ENCODE peak calls at places on chromosomes 5 and 9, in ten cellular contexts. O is A549, L is IMR-90, F is transverse colon, Y is prostate gland, R is GM12878, E is tibial nerve, X is K562, B is adrenal gland, C is ovary. H is an unnamed sample. For H3K4me1, the result is how much of the 10 kb centered on the place peaks cover.

GRCh38 chr5:50623666-50624065 is 42.8 kb upstream of the PARP8 start:
- DNase-seq in Y (no peak), F (no peak), C (no peak), O (no peak), X (no peak), E (no peak), R (no peak), B (no peak), L (no peak), H (peak)

GRCh38 chr9:108768739-108769138 is 87.0 kb downstream of the ACTL7B start:
- DNase-seq in O (no peak), Y (no peak), C (no peak), E (no peak), B (no peak), L (no peak), X (no peak), R (no peak), F (no peak), H (no peak)

GRCh38 chr5:109619024-109619460 is 70.7 kb upstream of the MAN2A1 start:
- DNase-seq in O (no peak), Y (no peak), X (no peak), R (no peak), E (no peak), F (no peak), B (no peak), L (no peak), C (no peak), H (no peak)

GRCh38 chr9:125603478-125604021 is 103.5 kb downstream of the MAPKAP1 start:
- DNase-seq in R (no peak), E (no peak), F (no peak), L (no peak), X (no peak), B (no peak), O (no peak), Y (no peak), C (no peak), H (no peak)

GRCh38 chr5:138985683-138986082 is 110.5 kb upstream of the LRRTM2 start:
- DNase-seq in L (no peak), C (no peak), B (no peak), O (no peak), E (no peak), Y (no peak), F (no peak), X (no peak), R (no peak), H (no peak)

GRCh38 chr5:66168226-66168625 is 24.1 kb downstream of the SREK1 start:
- DNase-seq in Y (no peak), O (no peak), L (no peak), X (no peak), C (no peak), F (no peak), B (no peak), E (no peak), R (no peak), H (no peak)

GRCh38 chr9:123928471-123929176 is 1.3 kb downstream of the DENND1A start:
- DNase-seq in C (no peak), O (no peak), X (peak), Y (no peak), R (no peak), B (no peak), E (no peak), F (no peak), L (peak), H (no peak)

GRCh38 chr9:70639853-70640814 is 225.7 kb upstream of the KLF9 start:
- DNase-seq in O (peak), C (no peak), Y (peak), E (no peak), R (no peak), F (no peak), L (peak), B (peak), X (peak), H (no peak)

GRCh38 chr9:70574222-70574837 is 159.9 kb upstream of the KLF9 start:
- DNase-seq in B (no peak), E (no peak), F (no peak), R (no peak), O (no peak), X (no peak), C (no peak), Y (no peak), L (peak), H (no peak)

GRCh38 chr5:110442856-110443255 is 283.6 kb downstream of the TMEM232 start:
- DNase-seq in X (no peak), B (no peak), F (no peak), L (no peak), E (no peak), O (no peak), R (no peak), C (no peak), Y (no peak), H (no peak)

GRCh38 chr5:139745800-139746690 is 49.6 kb upstream of the PSD2 start:
- DNase-seq in O (peak), F (peak), X (peak), B (peak), E (peak), L (peak), R (no peak), C (peak), Y (peak), H (peak)

GRCh38 chr9:21684831-21685362 is 117.5 kb upstream of the MTAP start:
- DNase-seq in B (no peak), Y (peak), C (no peak), F (no peak), L (peak), O (peak), X (no peak), R (no peak), E (no peak), H (peak)

GRCh38 chr5:109550077-109550476 is 139.7 kb upstream of the MAN2A1 start:
- DNase-seq in X (no peak), O (no peak), E (no peak), B (no peak), R (no peak), L (no peak), F (no peak), Y (no peak), C (no peak), H (no peak)

DNA sequence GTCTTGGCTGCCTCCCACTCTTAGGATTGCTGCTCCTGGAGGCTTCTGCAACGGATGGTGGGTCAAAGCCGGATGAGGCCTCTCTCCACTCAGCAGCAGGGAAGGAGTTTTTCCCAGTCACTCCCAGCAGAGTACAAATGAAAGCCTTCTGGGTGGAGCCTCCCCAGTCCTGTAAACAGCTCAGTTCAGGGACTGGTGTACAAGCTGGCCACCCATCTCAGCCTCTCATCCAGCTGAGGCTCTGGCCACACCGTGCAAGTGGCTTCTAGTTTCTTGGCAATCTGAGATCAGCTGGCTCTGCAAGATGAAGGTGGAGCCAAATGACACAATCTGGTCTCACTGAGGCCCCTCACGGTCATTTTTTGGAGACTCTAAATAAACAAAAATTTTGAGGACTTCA is 10.0 kb downstream of the GPX3 start:
- DNase-seq in O (no peak), E (peak), X (no peak), F (peak), Y (peak), C (no peak), R (no peak), L (no peak), B (peak), H (no peak)
- TF ChIP-seq POLR2A in O (no peak), E (no peak), X (no peak), F (no peak), Y (no peak), C (no peak), R (no peak), L (no peak), B (no peak), H (no peak)

GRCh38 chr5:72392326-72392733 is 72.2 kb downstream of the PTCD2 start:
- DNase-seq in L (peak), O (no peak), B (no peak), Y (peak), R (no peak), F (no peak), C (no peak), E (no peak), X (no peak), H (no peak)

GRCh38 chr5:72387985-72388384 is 67.8 kb downstream of the PTCD2 start:
- DNase-seq in L (peak), Y (no peak), E (no peak), B (no peak), F (no peak), R (no peak), X (no peak), C (no peak), O (peak), H (no peak)

GRCh38 chr5:72386639-72387038 is 66.5 kb downstream of the PTCD2 start:
- DNase-seq in O (no peak), E (no peak), F (no peak), X (no peak), C (no peak), Y (no peak), L (no peak), B (no peak), R (no peak), H (no peak)

GRCh38 chr5:72390836-72391235 is 70.7 kb downstream of the PTCD2 start:
- DNase-seq in E (no peak), O (no peak), F (no peak), Y (no peak), B (no peak), L (no peak), C (no peak), R (no peak), X (no peak), H (no peak)

GRCh38 chr5:72388652-72389051 is 68.5 kb downstream of the PTCD2 start:
- DNase-seq in O (no peak), L (no peak), C (no peak), B (no peak), E (no peak), F (no peak), X (no peak), Y (no peak), R (no peak), H (no peak)
- H3K4me1 ChIP-seq in O (under half), L (under half), C (under half), B (under half), E (under half), F (under half), X (under half), Y (under half), R (under half), H (under half)

GRCh38 chr9:17219261-17219660 is 84.4 kb downstream of the CNTLN start:
- DNase-seq in E (no peak), X (no peak), L (peak), F (no peak), R (no peak), C (no peak), O (peak), B (no peak), Y (no peak), H (no peak)
- TF ChIP-seq CTCF in E (no peak), X (no peak), L (peak), F (peak), R (no peak), C (no peak), O (peak), B (peak), Y (no peak), H (no peak)

GRCh38 chr5:1314564-1314982 is 19.7 kb upstream of the TERT start:
- DNase-seq in B (no peak), X (no peak), Y (no peak), O (no peak), R (no peak), E (no peak), C (no peak), F (no peak), L (no peak), H (peak)

GRCh38 chr5:1311443-1312055 is 16.7 kb upstream of the TERT start:
- DNase-seq in L (no peak), F (no peak), Y (no peak), C (no peak), E (no peak), R (no peak), O (no peak), B (no peak), X (no peak), H (no peak)

GRCh38 chr5:1312206-1312605 is 17.3 kb upstream of the TERT start:
- DNase-seq in F (no peak), Y (no peak), O (no peak), B (no peak), C (no peak), E (no peak), X (no peak), L (no peak), R (no peak), H (no peak)

GRCh38 chr5:1315018-1315708 is 20.3 kb upstream of the TERT start:
- DNase-seq in X (no peak), E (no peak), L (no peak), Y (no peak), C (no peak), F (no peak), B (no peak), R (no peak), O (no peak), H (peak)

DNA sequence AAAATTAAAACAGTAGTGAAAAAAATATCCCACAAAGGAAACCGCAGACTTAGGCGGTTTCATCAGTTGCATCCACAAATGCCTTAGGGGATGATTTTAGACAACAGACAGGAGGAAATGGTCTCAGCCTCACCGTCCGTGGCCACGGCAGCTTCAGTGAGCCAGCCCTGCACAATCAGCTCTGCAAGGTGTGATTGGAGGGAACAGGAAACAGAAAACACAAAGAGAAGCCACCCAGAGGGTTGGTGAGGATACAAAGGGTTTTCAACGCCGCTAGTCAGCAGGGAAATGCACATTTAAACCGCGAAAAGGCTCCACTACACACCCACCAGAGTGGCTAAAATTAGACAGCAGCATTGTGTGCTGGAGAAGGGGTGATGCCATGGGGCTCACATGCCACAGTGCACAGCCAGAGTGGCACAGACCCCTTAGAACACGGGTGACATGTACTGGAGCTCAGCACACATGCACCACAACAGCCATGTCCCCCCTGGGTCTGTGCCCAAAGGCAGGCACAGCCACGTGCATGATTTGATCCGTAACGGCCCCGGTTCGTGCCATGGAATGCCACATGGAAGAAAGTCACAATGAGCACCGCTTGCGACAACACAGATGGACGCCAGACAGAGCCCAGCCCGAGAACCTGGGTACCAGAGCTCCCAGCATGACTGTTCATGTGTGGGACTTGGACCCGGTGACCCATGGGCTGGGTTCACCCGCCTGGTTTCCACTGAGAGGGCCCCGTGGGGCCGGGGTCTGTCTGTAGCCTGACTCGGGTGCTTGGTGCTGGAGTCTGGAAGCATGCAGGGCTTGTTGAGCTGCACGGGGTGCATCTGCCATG is 18.3 kb upstream of the TERT start:
- DNase-seq in Y (no peak), O (no peak), X (no peak), B (no peak), F (peak), L (no peak), R (peak), C (no peak), E (no peak), H (peak)
- TF ChIP-seq POLR2A in Y (no peak), O (no peak), X (no peak), B (no peak), F (no peak), L (no peak), R (peak), C (no peak), E (no peak), H (no peak)

GRCh38 chr5:2553611-2554010 is 197.9 kb downstream of the IRX2 start:
- DNase-seq in R (no peak), E (no peak), O (no peak), C (no peak), Y (no peak), B (no peak), F (no peak), L (no peak), X (peak), H (no peak)

GRCh38 chr5:2550479-2550878 is 201.0 kb downstream of the IRX2 start:
- DNase-seq in Y (peak), X (no peak), O (no peak), C (no peak), F (no peak), L (no peak), R (no peak), E (no peak), B (no peak), H (no peak)

GRCh38 chr5:2549354-2549753 is 202.1 kb downstream of the IRX2 start:
- DNase-seq in O (no peak), B (no peak), X (no peak), R (no peak), E (no peak), F (no peak), Y (no peak), L (no peak), C (no peak), H (no peak)

GRCh38 chr5:2546983-2547382 is 204.5 kb downstream of the IRX2 start:
- DNase-seq in Y (no peak), L (no peak), X (no peak), B (no peak), F (no peak), E (no peak), R (no peak), C (no peak), O (no peak), H (no peak)

DNA sequence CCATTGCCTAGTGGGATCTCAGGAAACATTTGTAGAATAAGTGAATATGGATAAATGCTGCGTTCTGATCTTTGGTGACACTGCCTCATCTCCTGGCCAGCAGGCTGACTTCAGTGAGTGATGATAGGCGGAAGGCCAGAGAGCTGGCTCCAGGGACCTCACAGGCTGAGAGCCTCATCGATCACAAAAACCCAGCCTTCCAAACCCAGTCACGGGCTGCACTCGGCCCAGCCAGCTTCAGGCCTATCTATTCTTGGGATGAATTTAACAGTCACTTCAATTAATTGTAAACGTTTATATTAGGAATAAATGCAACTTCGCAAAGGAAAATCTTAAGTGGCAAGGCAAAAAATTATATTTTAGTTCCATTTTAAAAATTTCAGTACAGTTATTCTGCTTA is 201.6 kb downstream of the IRX2 start:
- DNase-seq in X (no peak), E (no peak), O (no peak), L (no peak), R (no peak), C (no peak), F (no peak), Y (no peak), B (no peak), H (no peak)
- H3K4me1 ChIP-seq in X (under half), E (under half), O (under half), L (under half), R (under half), C (under half), F (under half), Y (under half), B (under half), H (under half)